ENCODE peak calls at places on chromosomes 1 and 21, in four cellular contexts. H is SW480, R is testis, C is NCI-H524 treated with DMSO at 0.1 percent for 48 hours. A is an unnamed sample.
A peak's percentile ranks its signal among the peaks of the same experiment; 100 is the strongest.

GRCh38 chr1:108584320-108584968 is 24.5 kb downstream of the EEIG2 start:
- DNase-seq in H (no peak), R (no peak), C (no peak), A (peak; percentile 58)

GRCh38 chr1:3652538-3653285 is 396 bp downstream of the TP73 start:
- DNase-seq in H (peak; percentile 40), R (no peak), C (no peak), A (peak; percentile 9)

GRCh38 chr1:241706967-241707366 is 54.9 kb downstream of the WDR64 start:
- DNase-seq in H (no peak), R (no peak), C (no peak), A (peak; percentile 68)

GRCh38 chr21:26136686-26137085 is 33.9 kb downstream of the APP start:
- DNase-seq in H (no peak), R (no peak), C (no peak), A (no peak)

GRCh38 chr1:71311396-71311795 is 230.6 kb upstream of the ZRANB2 start:
- DNase-seq in H (no peak), R (no peak), C (no peak), A (no peak)

GRCh38 chr1:218330043-218330623 is 15.0 kb upstream of the TGFB2 start:
- DNase-seq in H (peak; percentile 42), R (no peak), C (no peak), A (peak; percentile 45)

GRCh38 chr1:61132176-61133047 is 50.1 kb downstream of the NFIA start:
- DNase-seq in H (no peak), R (no peak), C (no peak), A (no peak)

GRCh38 chr1:170556910-170557309 is 24.9 kb downstream of the GORAB start:
- DNase-seq in H (no peak), R (no peak), C (no peak), A (no peak)

GRCh38 chr1:147812799-147813198 is 52.4 kb upstream of the GJA5 start:
- DNase-seq in H (no peak), R (no peak), C (no peak), A (no peak)

GRCh38 chr21:42161957-42162681 is 56.8 kb upstream of the ABCG1 start:
- DNase-seq in H (no peak), R (no peak), C (no peak), A (no peak)

GRCh38 chr1:1433804-1434130 is 1.7 kb upstream of the VWA1 start:
- DNase-seq in H (no peak), R (no peak), C (no peak), A (no peak)

GRCh38 chr1:167463055-167463454 is 55.3 kb downstream of the CD247 start:
- DNase-seq in H (no peak), R (no peak), C (no peak), A (no peak)

GRCh38 chr21:36504067-36505058 is 24.4 kb upstream of the CLDN14 start:
- DNase-seq in H (peak; percentile 12), R (peak; percentile 67), C (no peak), A (peak; percentile 54)

GRCh38 chr1:102550729-102551384 is 554.1 kb upstream of the OLFM3 start:
- DNase-seq in H (peak; percentile 1), R (peak; percentile 67), C (no peak), A (no peak)

GRCh38 chr1:35324486-35324885 is 56.0 kb downstream of the ZMYM4 start:
- DNase-seq in H (no peak), R (no peak), C (no peak), A (no peak)

GRCh38 chr1:226534645-226535044 is 13.9 kb upstream of the STUM start:
- DNase-seq in H (no peak), R (no peak), C (no peak), A (no peak)

GRCh38 chr1:219792337-219793021 is 135.9 kb downstream of the SLC30A10 start:
- DNase-seq in H (peak; percentile 54), R (no peak), C (no peak), A (no peak)

GRCh38 chr21:27674037-27674436 is 707.1 kb upstream of the ADAMTS5 start:
- DNase-seq in H (no peak), R (no peak), C (no peak), A (no peak)

GRCh38 chr21:45745256-45745655 is 101.7 kb downstream of the PCBP3 start:
- DNase-seq in H (no peak), R (no peak), C (no peak), A (no peak)

GRCh38 chr1:76764638-76765572 is 102.4 kb upstream of the ST6GALNAC5 start:
- DNase-seq in H (no peak), R (peak; percentile 32), C (peak; percentile 78), A (no peak)

GRCh38 chr1:155607708-155608107 is 2.3 kb upstream of the MSTO1 start:
- DNase-seq in H (no peak), R (no peak), C (no peak), A (no peak)

GRCh38 chr21:45570071-45570470 is 27.8 kb upstream of the SLC19A1 start:
- DNase-seq in H (no peak), R (no peak), C (no peak), A (no peak)

GRCh38 chr1:234730542-234731370 is 120.8 kb upstream of the IRF2BP2 start:
- DNase-seq in H (no peak), R (no peak), C (no peak), A (no peak)

A was measured in LoVo.